ENCODE peak calls at places on chromosomes 2 and 18, in four cellular contexts. One of them, this sample, is unnamed.

GRCh38 chr2:218658671-218659257 is 659 bp downstream of the ZNF142 start:
- DNase-seq in body of pancreas: peak
- DNase-seq in fibroblast of lung: peak
- DNase-seq in endothelial cell: peak
- DNase-seq in this sample: peak

GRCh38 chr2:160261731-160262130 is 61.7 kb upstream of the ITGB6 start:
- DNase-seq in body of pancreas: no peak
- DNase-seq in fibroblast of lung: peak
- DNase-seq in endothelial cell: no peak
- DNase-seq in this sample: no peak

GRCh38 chr18:57397440-57397839 is 37.7 kb upstream of the ONECUT2 start:
- DNase-seq in body of pancreas: no peak
- DNase-seq in fibroblast of lung: peak
- DNase-seq in endothelial cell: no peak
- DNase-seq in this sample: no peak

GRCh38 chr18:50240083-50240563 is 26.2 kb downstream of the CFAP53 start:
- DNase-seq in body of pancreas: no peak
- DNase-seq in fibroblast of lung: peak
- DNase-seq in endothelial cell: no peak
- DNase-seq in this sample: peak

GRCh38 chr2:46179037-46179621 is 118.1 kb upstream of the EPAS1 start:
- DNase-seq in body of pancreas: peak
- DNase-seq in fibroblast of lung: peak
- DNase-seq in endothelial cell: no peak
- DNase-seq in this sample: peak

GRCh38 chr2:25215948-25216679 is 47.7 kb upstream of the POMC start:
- DNase-seq in body of pancreas: peak
- DNase-seq in fibroblast of lung: peak
- DNase-seq in endothelial cell: peak
- DNase-seq in this sample: peak

GRCh38 chr2:178401994-178402437 is 49.0 kb downstream of the PRKRA start:
- DNase-seq in body of pancreas: no peak
- DNase-seq in fibroblast of lung: no peak
- DNase-seq in endothelial cell: no peak
- DNase-seq in this sample: no peak

GRCh38 chr2:98771264-98771663 is 40.3 kb upstream of the MGAT4A start:
- DNase-seq in body of pancreas: no peak
- DNase-seq in fibroblast of lung: no peak
- DNase-seq in endothelial cell: no peak
- DNase-seq in this sample: peak

GRCh38 chr18:35267161-35267651 is 22.8 kb downstream of the ZSCAN30 start:
- DNase-seq in body of pancreas: peak
- DNase-seq in fibroblast of lung: peak
- DNase-seq in endothelial cell: peak
- DNase-seq in this sample: peak

GRCh38 chr2:225911019-225911418 is 511.5 kb downstream of the NYAP2 start:
- DNase-seq in body of pancreas: no peak
- DNase-seq in fibroblast of lung: peak
- DNase-seq in endothelial cell: no peak
- DNase-seq in this sample: no peak

GRCh38 chr2:161245671-161246070 is 62.6 kb upstream of the PSMD14 start:
- DNase-seq in body of pancreas: no peak
- DNase-seq in fibroblast of lung: no peak
- DNase-seq in endothelial cell: no peak
- DNase-seq in this sample: no peak

GRCh38 chr2:219244789-219245147 is 476 bp downstream of the GLB1L start:
- DNase-seq in body of pancreas: no peak
- DNase-seq in fibroblast of lung: no peak
- DNase-seq in endothelial cell: no peak
- DNase-seq in this sample: no peak

GRCh38 chr18:6382968-6383367 is 31.7 kb downstream of the L3MBTL4 start:
- DNase-seq in body of pancreas: no peak
- DNase-seq in fibroblast of lung: no peak
- DNase-seq in endothelial cell: no peak
- DNase-seq in this sample: no peak

GRCh38 chr18:41906528-41907256 is 48.3 kb upstream of the PIK3C3 start:
- DNase-seq in body of pancreas: no peak
- DNase-seq in fibroblast of lung: peak
- DNase-seq in endothelial cell: no peak
- DNase-seq in this sample: peak

GRCh38 chr2:74374509-74375205 is 5.5 kb downstream of the DCTN1 start:
- DNase-seq in body of pancreas: peak
- DNase-seq in fibroblast of lung: peak
- DNase-seq in endothelial cell: peak
- DNase-seq in this sample: no peak

GRCh38 chr2:56444339-56444738 is 260.5 kb downstream of the CCDC85A start:
- DNase-seq in body of pancreas: peak
- DNase-seq in fibroblast of lung: no peak
- DNase-seq in endothelial cell: no peak
- DNase-seq in this sample: no peak

GRCh38 chr18:26867471-26867870 is 2.0 kb upstream of the AQP4 start:
- DNase-seq in body of pancreas: no peak
- DNase-seq in fibroblast of lung: no peak
- DNase-seq in endothelial cell: no peak
- DNase-seq in this sample: no peak

GRCh38 chr2:196160101-196160500 is 11.3 kb downstream of the STK17B start:
- DNase-seq in body of pancreas: no peak
- DNase-seq in fibroblast of lung: peak
- DNase-seq in endothelial cell: no peak
- DNase-seq in this sample: peak

GRCh38 chr2:102967451-102967850 is 205.6 kb downstream of the TMEM182 start:
- DNase-seq in body of pancreas: no peak
- DNase-seq in fibroblast of lung: peak
- DNase-seq in endothelial cell: no peak
- DNase-seq in this sample: no peak

GRCh38 chr2:57894353-57894752 is 152.3 kb upstream of the VRK2 start:
- DNase-seq in body of pancreas: no peak
- DNase-seq in fibroblast of lung: no peak
- DNase-seq in endothelial cell: no peak
- DNase-seq in this sample: no peak

GRCh38 chr2:156695595-156695994 is 259.4 kb downstream of the GPD2 start:
- DNase-seq in body of pancreas: no peak
- DNase-seq in fibroblast of lung: no peak
- DNase-seq in endothelial cell: no peak
- DNase-seq in this sample: no peak

GRCh38 chr2:200654823-200655222 is 69.0 kb downstream of the AOX1 start:
- DNase-seq in body of pancreas: no peak
- DNase-seq in fibroblast of lung: no peak
- DNase-seq in endothelial cell: no peak
- DNase-seq in this sample: no peak

GRCh38 chr2:176002684-176003225 is 688 bp upstream of the LNPK start:
- DNase-seq in body of pancreas: peak
- DNase-seq in fibroblast of lung: peak
- DNase-seq in endothelial cell: peak
- DNase-seq in this sample: no peak

GRCh38 chr2:207767461-207768167 is 2.1 kb downstream of the FZD5 start:
- DNase-seq in body of pancreas: peak
- DNase-seq in fibroblast of lung: peak
- DNase-seq in endothelial cell: peak
- DNase-seq in this sample: peak
- TF ChIP-seq CTCF in body of pancreas: peak
- TF ChIP-seq CTCF in fibroblast of lung: peak
- TF ChIP-seq CTCF in endothelial cell: no peak
- TF ChIP-seq CTCF in this sample: no peak

DNA sequence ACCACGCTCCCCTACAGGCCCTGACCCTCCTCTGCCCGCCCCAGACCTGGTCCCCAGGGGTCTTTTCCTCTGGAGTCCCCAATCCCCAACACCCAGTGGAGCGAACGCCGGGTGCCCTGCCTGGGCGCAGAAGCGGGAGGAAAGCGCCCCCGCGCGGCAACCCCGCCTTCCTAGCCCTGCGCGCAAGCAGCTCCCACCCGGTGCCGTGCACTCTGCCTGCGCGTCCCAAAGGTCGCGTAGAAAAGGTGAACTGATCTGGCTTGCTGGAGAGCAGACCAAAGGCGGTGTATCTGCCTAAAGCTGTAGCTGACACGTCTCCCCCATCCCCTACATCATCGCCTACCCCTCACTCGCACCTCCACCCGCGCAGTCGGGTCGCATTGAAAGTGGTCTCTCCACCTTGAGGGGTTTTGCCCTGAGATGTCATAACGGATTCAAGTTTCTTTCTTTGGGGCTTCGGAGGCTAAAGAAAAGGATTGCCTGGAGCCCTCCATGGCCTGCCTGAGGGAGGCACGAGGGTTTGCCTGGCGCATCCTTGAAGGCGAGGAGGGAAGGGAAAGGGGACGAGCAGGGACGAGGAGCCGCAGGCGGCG is 5.7 kb downstream of the GAD1 start:
- DNase-seq in body of pancreas: no peak
- DNase-seq in fibroblast of lung: no peak
- DNase-seq in endothelial cell: peak
- DNase-seq in this sample: peak
- TF ChIP-seq CTCF in body of pancreas: no peak
- TF ChIP-seq CTCF in fibroblast of lung: peak
- TF ChIP-seq CTCF in endothelial cell: peak
- TF ChIP-seq CTCF in this sample: no peak

GRCh38 chr2:170006592-170007327 is 171.2 kb upstream of the MYO3B start:
- DNase-seq in body of pancreas: peak
- DNase-seq in fibroblast of lung: no peak
- DNase-seq in endothelial cell: peak
- DNase-seq in this sample: no peak

GRCh38 chr2:170002096-170002495 is 174.8 kb downstream of the UBR3 start:
- DNase-seq in body of pancreas: no peak
- DNase-seq in fibroblast of lung: no peak
- DNase-seq in endothelial cell: no peak
- DNase-seq in this sample: no peak

GRCh38 chr2:170009209-170009608 is 168.7 kb upstream of the MYO3B start:
- DNase-seq in body of pancreas: no peak
- DNase-seq in fibroblast of lung: no peak
- DNase-seq in endothelial cell: no peak
- DNase-seq in this sample: no peak

DNA sequence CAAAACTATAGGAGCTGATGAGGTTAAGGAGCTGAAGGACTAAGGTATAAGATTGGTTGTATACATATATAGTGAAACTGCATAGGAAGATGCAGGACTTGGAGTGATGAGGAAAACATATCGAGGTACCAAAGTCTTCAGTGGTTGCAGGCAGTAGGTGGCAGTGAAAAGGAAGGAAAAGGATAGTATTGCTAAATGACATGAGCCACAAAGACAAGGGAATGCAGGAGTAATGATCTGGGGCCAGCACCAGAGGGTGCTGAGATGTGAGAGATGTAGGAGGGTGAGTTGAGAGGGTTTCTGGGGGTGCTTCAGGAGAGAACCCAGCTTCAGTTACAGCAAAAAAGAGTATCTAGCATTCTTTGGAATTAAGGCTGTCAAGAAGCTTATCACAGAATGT is 172.2 kb upstream of the MYO3B start:
- DNase-seq in body of pancreas: no peak
- DNase-seq in fibroblast of lung: no peak
- DNase-seq in endothelial cell: no peak
- DNase-seq in this sample: no peak
- TF ChIP-seq CTCF in body of pancreas: no peak
- TF ChIP-seq CTCF in fibroblast of lung: no peak
- TF ChIP-seq CTCF in endothelial cell: no peak
- TF ChIP-seq CTCF in this sample: no peak

DNA sequence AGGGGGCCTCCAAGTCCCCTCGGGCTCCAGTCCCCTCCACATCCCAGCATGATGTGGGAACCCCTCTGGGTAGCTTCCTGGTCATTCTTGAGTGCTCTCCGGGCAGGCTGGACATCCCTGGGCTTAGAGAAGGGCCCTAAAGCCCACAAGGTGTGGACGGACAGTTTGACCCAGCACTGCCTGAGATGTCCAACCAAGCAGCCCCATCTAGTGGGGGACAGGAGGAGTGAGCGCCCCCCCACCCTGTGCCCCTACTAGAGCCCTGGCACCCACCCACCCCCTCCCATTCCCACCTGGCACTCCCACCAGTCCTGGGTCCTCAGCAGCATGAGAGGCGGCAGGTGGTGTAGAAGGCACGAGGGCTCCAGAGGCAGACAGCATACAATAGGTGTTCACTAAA is 45.9 kb downstream of the CYP27C1 start:
- DNase-seq in body of pancreas: no peak
- DNase-seq in fibroblast of lung: peak
- DNase-seq in endothelial cell: peak
- DNase-seq in this sample: peak
- TF ChIP-seq CTCF in body of pancreas: no peak
- TF ChIP-seq CTCF in fibroblast of lung: peak
- TF ChIP-seq CTCF in endothelial cell: peak
- TF ChIP-seq CTCF in this sample: peak

This sample was measured in activated CD8-positive, alpha-beta T cell treated with anti-CD3 and anti-CD28 coated beads for 36 hours.